ENCODE peak calls at places on chromosomes 16 and 17, in five cellular contexts. Z, J, O, A and X are unnamed samples.

GRCh38 chr17:40251576-40251975 is 32.5 kb downstream of the WIPF2 start:
- DNase-seq in Z (no peak), J (peak), O (peak), A (peak), X (no peak)

GRCh38 chr16:3158014-3158497 is 23.2 kb downstream of the ZNF213 start:
- DNase-seq in Z (no peak), J (no peak), O (peak), A (no peak), X (no peak)

GRCh38 chr16:80803341-80804060 is 897 bp downstream of the CDYL2 start:
- DNase-seq in Z (peak), J (no peak), O (peak), A (peak), X (no peak)

GRCh38 chr17:74598346-74599022 is 6.4 kb upstream of the CD300LD start:
- DNase-seq in Z (no peak), J (no peak), O (no peak), A (no peak), X (no peak)

GRCh38 chr16:87350031-87350430 is 32.8 kb upstream of the C16orf95 start:
- DNase-seq in Z (no peak), J (no peak), O (no peak), A (no peak), X (no peak)

GRCh38 chr17:59764292-59764741 is 56.9 kb downstream of the VMP1 start:
- DNase-seq in Z (no peak), J (no peak), O (no peak), A (peak), X (no peak)

GRCh38 chr16:89730610-89731234 is 9.4 kb downstream of the ZNF276 start:
- DNase-seq in Z (no peak), J (no peak), O (no peak), A (no peak), X (no peak)

GRCh38 chr16:11674818-11675560 is 6.7 kb downstream of the SNN start:
- DNase-seq in Z (no peak), J (no peak), O (peak), A (peak), X (no peak)

GRCh38 chr17:16662936-16663335 is 9.3 kb upstream of the ZNF624 start:
- DNase-seq in Z (no peak), J (no peak), O (no peak), A (no peak), X (no peak)

GRCh38 chr17:78717431-78717980 is 64.6 kb downstream of the CYTH1 start:
- DNase-seq in Z (no peak), J (peak), O (peak), A (peak), X (peak)

GRCh38 chr17:57136355-57136754 is 51.3 kb downstream of the AKAP1 start:
- DNase-seq in Z (no peak), J (no peak), O (no peak), A (no peak), X (no peak)

GRCh38 chr16:54402270-54402669 is 115.7 kb upstream of the IRX3 start:
- DNase-seq in Z (no peak), J (no peak), O (no peak), A (no peak), X (no peak)

GRCh38 chr17:179721-180379 is 1.6 kb downstream of the DOC2B start:
- DNase-seq in Z (no peak), J (no peak), O (no peak), A (no peak), X (no peak)

GRCh38 chr16:9381908-9382307 is 290.5 kb downstream of the HAPSTR1 start:
- DNase-seq in Z (no peak), J (no peak), O (no peak), A (no peak), X (no peak)

GRCh38 chr17:57312242-57312641 is 55.9 kb downstream of the MSI2 start:
- DNase-seq in Z (no peak), J (no peak), O (no peak), A (no peak), X (no peak)

GRCh38 chr17:37567137-37567927 is 41.9 kb downstream of the SYNRG start:
- DNase-seq in Z (no peak), J (no peak), O (no peak), A (no peak), X (no peak)

GRCh38 chr17:16936536-16937310 is 35.2 kb downstream of the TNFRSF13B start:
- DNase-seq in Z (no peak), J (peak), O (no peak), A (no peak), X (no peak)

GRCh38 chr17:45437461-45438283 is 5.0 kb upstream of the ARHGAP27 start:
- DNase-seq in Z (no peak), J (peak), O (no peak), A (no peak), X (peak)

GRCh38 chr16:55502801-55503366 is 6.0 kb upstream of the LPCAT2 start:
- DNase-seq in Z (no peak), J (peak), O (peak), A (peak), X (peak)

GRCh38 chr16:2008631-2009301 is 855 bp downstream of the ZNF598 start:
- DNase-seq in Z (no peak), J (no peak), O (peak), A (peak), X (no peak)